ENCODE peak calls at places on chromosomes 7 and 10, in four cellular contexts. D is stimulated activated CD4-positive, alpha-beta T cell treated with anti-CD3 and anti-CD28 coated beads, Interleukin-4, amount 100 ng/mL, for 48 hours; M is M059J; J is smooth muscle cell of the brain vasculature. Q is an unnamed sample.

GRCh38 chr10:133162178-133162909 is 2.3 kb downstream of the KNDC1 start:
- DNase-seq in D (no peak), M (peak), J (no peak), Q (no peak)

GRCh38 chr10:49744091-49744685 is 17.9 kb downstream of the OGDHL start:
- DNase-seq in D (no peak), M (no peak), J (no peak), Q (no peak)

GRCh38 chr10:2296179-2296578 is 558.9 kb upstream of the ADARB2 start:
- DNase-seq in D (no peak), M (no peak), J (no peak), Q (no peak)

GRCh38 chr7:78649976-78650375 is 803.5 kb downstream of the MAGI2 start:
- DNase-seq in D (no peak), M (peak), J (no peak), Q (no peak)

GRCh38 chr10:117734626-117735405 is 192.3 kb downstream of the EMX2 start:
- DNase-seq in D (no peak), M (no peak), J (no peak), Q (no peak)

GRCh38 chr7:17991866-17992648 is 35.6 kb downstream of the PRPS1L1 start:
- DNase-seq in D (peak), M (no peak), J (no peak), Q (no peak)

GRCh38 chr10:119827430-119827829 is 45.2 kb downstream of the MCMBP start:
- DNase-seq in D (no peak), M (no peak), J (no peak), Q (no peak)

GRCh38 chr7:108001759-108002725 is 919 bp downstream of the LAMB1 start:
- DNase-seq in D (no peak), M (peak), J (no peak), Q (no peak)

GRCh38 chr10:103695584-103696005 is 159.8 kb downstream of the SH3PXD2A start:
- DNase-seq in D (no peak), M (no peak), J (no peak), Q (no peak)

GRCh38 chr7:158076656-158077055 is 511.0 kb downstream of the PTPRN2 start:
- DNase-seq in D (no peak), M (no peak), J (no peak), Q (no peak)

GRCh38 chr7:135768467-135768866 is 19.9 kb upstream of the FAM180A start:
- DNase-seq in D (no peak), M (no peak), J (no peak), Q (no peak)

GRCh38 chr7:40341836-40342235 is 207.0 kb downstream of the SUGCT start:
- DNase-seq in D (no peak), M (no peak), J (no peak), Q (no peak)

Q was measured in Panc1.